ENCODE peak calls at places on chromosomes 6 and 20, in ten cellular contexts. X, D, J, U, V, P, W, R, B and O are unnamed samples.

GRCh38 chr6:55047433-55048044 is 126.8 kb upstream of the HCRTR2 start:
- DNase-seq in X (no peak), D (no peak), J (no peak), U (no peak), V (peak), P (no peak), W (no peak), R (no peak), B (no peak), O (no peak)

GRCh38 chr6:116313377-116313776 is 33.6 kb upstream of the TSPYL1 start:
- DNase-seq in X (no peak), D (no peak), J (no peak), U (no peak), V (no peak), P (no peak), W (no peak), R (no peak), B (no peak), O (no peak)

GRCh38 chr6:168125429-168126001 is 46.5 kb upstream of the FRMD1 start:
- DNase-seq in X (no peak), D (no peak), J (no peak), U (no peak), V (no peak), P (no peak), W (no peak), R (no peak), B (no peak), O (no peak)

GRCh38 chr6:151430886-151431285 is 21.0 kb downstream of the RMND1 start:
- DNase-seq in X (no peak), D (no peak), J (no peak), U (no peak), V (no peak), P (peak), W (no peak), R (no peak), B (no peak), O (peak)

GRCh38 chr20:39360029-39360620 is 398.0 kb downstream of the DHX35 start:
- DNase-seq in X (no peak), D (no peak), J (no peak), U (no peak), V (no peak), P (no peak), W (no peak), R (no peak), B (no peak), O (no peak)

GRCh38 chr20:60749804-60750602 is 502.1 kb upstream of the CDH4 start:
- DNase-seq in X (peak), D (no peak), J (no peak), U (no peak), V (no peak), P (no peak), W (peak), R (no peak), B (no peak), O (no peak)

GRCh38 chr6:73180718-73181619 is 44.3 kb downstream of the KHDC1L start:
- DNase-seq in X (peak), D (no peak), J (no peak), U (no peak), V (peak), P (peak), W (peak), R (peak), B (no peak), O (peak)

GRCh38 chr20:57094991-57095390 is 171.4 kb downstream of the BMP7 start:
- DNase-seq in X (no peak), D (no peak), J (no peak), U (no peak), V (no peak), P (peak), W (no peak), R (no peak), B (no peak), O (no peak)

GRCh38 chr20:63394069-63394468 is 32.9 kb upstream of the CHRNA4 start:
- DNase-seq in X (no peak), D (no peak), J (no peak), U (no peak), V (no peak), P (no peak), W (peak), R (no peak), B (no peak), O (peak)

GRCh38 chr6:84625510-84625909 is 138.9 kb downstream of the TBX18 start:
- DNase-seq in X (no peak), D (no peak), J (no peak), U (no peak), V (no peak), P (no peak), W (no peak), R (no peak), B (no peak), O (no peak)

GRCh38 chr6:20647585-20647984 is 113.3 kb downstream of the CDKAL1 start:
- DNase-seq in X (no peak), D (no peak), J (no peak), U (no peak), V (no peak), P (no peak), W (no peak), R (no peak), B (no peak), O (no peak)

GRCh38 chr6:155444120-155444917 is 11.3 kb downstream of the NOX3 start:
- DNase-seq in X (no peak), D (no peak), J (no peak), U (no peak), V (no peak), P (no peak), W (peak), R (no peak), B (no peak), O (no peak)

GRCh38 chr6:111748247-111748647 is 125.0 kb downstream of the FYN start:
- DNase-seq in X (no peak), D (no peak), J (no peak), U (no peak), V (no peak), P (no peak), W (no peak), R (no peak), B (no peak), O (no peak)